ENCODE peak calls at places on chromosomes 12 and 14, in six cellular contexts. H is HepG2, I is HCT116, M is GM23338, V is GM12878, T is SK-N-SH. E is an unnamed sample.
A peak's percentile ranks its signal among the peaks of the same experiment; 100 is the strongest.

GRCh38 chr12:14699923-14700322 is 3.5 kb upstream of the GUCY2C start:
- DNase-seq in H (no peak), I (no peak), M (no peak), V (no peak), T (no peak), E (no peak)

GRCh38 chr12:101942206-101942605 is 64.8 kb downstream of the DRAM1 start:
- DNase-seq in H (no peak), I (no peak), M (no peak), V (no peak), T (no peak), E (no peak)

GRCh38 chr14:53450871-53451270 is 297.7 kb upstream of the DDHD1 start:
- DNase-seq in H (peak; percentile 78), I (no peak), M (no peak), V (no peak), T (no peak), E (no peak)

GRCh38 chr12:122197612-122197966 is 5.9 kb upstream of the B3GNT4 start:
- DNase-seq in H (no peak), I (no peak), M (no peak), V (no peak), T (no peak), E (no peak)

GRCh38 chr12:27387473-27387872 is 54.8 kb downstream of the BMAL2 start:
- DNase-seq in H (no peak), I (no peak), M (no peak), V (no peak), T (no peak), E (no peak)

GRCh38 chr14:71142375-71143038 is 235.2 kb downstream of the PCNX1 start:
- DNase-seq in H (no peak), I (no peak), M (no peak), V (peak; percentile 63), T (no peak), E (no peak)

GRCh38 chr12:13074396-13075113 is 28.9 kb downstream of the GSG1 start:
- DNase-seq in H (no peak), I (no peak), M (no peak), V (no peak), T (no peak), E (no peak)

GRCh38 chr14:35215110-35215872 is 76.9 kb upstream of the PSMA6 start:
- DNase-seq in H (peak; percentile 57), I (peak; percentile 38), M (peak; percentile 63), V (no peak), T (no peak), E (no peak)

GRCh38 chr12:40534828-40535227 is 157.4 kb upstream of the CNTN1 start:
- DNase-seq in H (no peak), I (no peak), M (peak; percentile 15), V (no peak), T (no peak), E (no peak)

GRCh38 chr12:68007466-68007865 is 18.2 kb downstream of the IFNG-AS1 start:
- DNase-seq in H (no peak), I (no peak), M (no peak), V (no peak), T (no peak), E (no peak)

GRCh38 chr14:58749066-58749669 is 111.4 kb downstream of the DACT1 start:
- DNase-seq in H (peak; percentile 4), I (peak; percentile 76), M (no peak), V (peak; percentile 86), T (no peak), E (no peak)

GRCh38 chr12:95202691-95203476 is 14.4 kb downstream of the FGD6 start:
- DNase-seq in H (no peak), I (no peak), M (no peak), V (no peak), T (no peak), E (no peak)

GRCh38 chr12:116236148-116236731 is 41.3 kb downstream of the MED13L start:
- DNase-seq in H (peak; percentile 43), I (no peak), M (peak; percentile 76), V (peak; percentile 16), T (peak; percentile 48), E (peak; percentile 32)

GRCh38 chr12:78977463-78977862 is 112.9 kb downstream of the SYT1 start:
- DNase-seq in H (no peak), I (no peak), M (no peak), V (no peak), T (no peak), E (no peak)

GRCh38 chr12:51441583-51441982 is 17.0 kb downstream of the SLC4A8 start:
- DNase-seq in H (no peak), I (no peak), M (no peak), V (no peak), T (no peak), E (no peak)

GRCh38 chr12:4118601-4119156 is 154.9 kb upstream of the CCND2 start:
- DNase-seq in H (no peak), I (no peak), M (no peak), V (peak; percentile 69), T (no peak), E (no peak)

GRCh38 chr14:98182385-98183055 is 1089.5 kb downstream of the BCL11B start:
- DNase-seq in H (no peak), I (no peak), M (no peak), V (no peak), T (no peak), E (no peak)

GRCh38 chr12:57479376-57480115 is at the start of gene ARHGAP9:
- DNase-seq in H (no peak), I (no peak), M (no peak), V (peak; percentile 51), T (no peak), E (no peak)

GRCh38 chr14:68669101-68669500 is 123.8 kb downstream of the ZFP36L1 start:
- DNase-seq in H (no peak), I (no peak), M (no peak), V (no peak), T (no peak), E (no peak)

GRCh38 chr12:45718306-45718705 is 11.2 kb upstream of the ARID2 start:
- DNase-seq in H (no peak), I (no peak), M (no peak), V (no peak), T (no peak), E (no peak)

DNA sequence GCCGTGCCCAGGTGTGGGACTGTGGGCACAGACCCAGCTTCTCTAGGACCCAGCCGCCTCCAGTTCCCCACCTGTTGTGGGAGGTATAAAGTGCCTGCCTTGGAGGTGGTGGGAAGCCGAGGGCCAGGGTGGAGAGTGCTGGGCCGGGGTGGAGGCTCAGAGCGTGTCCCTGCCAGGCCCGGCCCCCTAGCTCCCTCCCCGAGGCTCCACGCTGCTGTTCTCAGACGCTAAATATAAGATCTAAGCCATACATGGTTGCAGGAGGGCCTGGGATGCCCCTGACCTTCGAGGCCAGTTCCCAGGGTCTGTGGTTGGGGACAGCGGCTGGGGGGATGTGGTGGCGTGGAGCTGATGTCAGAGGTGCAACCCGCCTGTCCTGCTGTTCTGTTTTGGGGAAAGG is 10.8 kb downstream of the INF2 start:
- DNase-seq in H (no peak), I (no peak), M (no peak), V (no peak), T (no peak), E (no peak)
- TF ChIP-seq POLR2AphosphoS5 in H (no peak), I (no peak), M (no peak), V (no peak), T (no peak), E (peak; percentile 15)

GRCh38 chr14:55807059-55807499 is 227.1 kb downstream of the KTN1 start:
- DNase-seq in H (peak; percentile 28), I (peak; percentile 70), M (no peak), V (no peak), T (peak; percentile 38), E (no peak)
- TF ChIP-seq REST in H (no peak), I (no peak), M (no peak), V (no peak), T (no peak), E (no peak)

GRCh38 chr12:105219261-105220018 is 16.5 kb downstream of the APPL2 start:
- DNase-seq in H (no peak), I (no peak), M (no peak), V (no peak), T (no peak), E (no peak)

GRCh38 chr12:105220929-105221290 is 15.1 kb downstream of the APPL2 start:
- DNase-seq in H (no peak), I (no peak), M (no peak), V (no peak), T (no peak), E (no peak)

GRCh38 chr12:105221588-105222325 is 14.2 kb downstream of the APPL2 start:
- DNase-seq in H (no peak), I (no peak), M (peak; percentile 19), V (no peak), T (no peak), E (no peak)

GRCh38 chr12:105218434-105218833 is 17.5 kb downstream of the APPL2 start:
- DNase-seq in H (no peak), I (no peak), M (no peak), V (no peak), T (no peak), E (no peak)

GRCh38 chr12:105220150-105220928 is 15.6 kb downstream of the APPL2 start:
- DNase-seq in H (no peak), I (no peak), M (no peak), V (no peak), T (no peak), E (no peak)
- H3K4me1 ChIP-seq in H (peaks cover 1% of the 10 kb centered on the region), I (no peaks in the 10 kb centered on the region), M (peaks cover 6% of the 10 kb centered on the region), V (no peaks in the 10 kb centered on the region), T (peaks cover 3% of the 10 kb centered on the region), E (no peaks in the 10 kb centered on the region)

GRCh38 chr14:23145794-23146422 is 26.9 kb upstream of the CEBPE start:
- DNase-seq in H (no peak), I (no peak), M (no peak), V (no peak), T (no peak), E (no peak)
- TF ChIP-seq POLR2AphosphoS5 in H (no peak), I (no peak), M (no peak), V (no peak), T (no peak), E (no peak)

GRCh38 chr12:77070382-77071294 is 5.3 kb upstream of the E2F7 start:
- DNase-seq in H (no peak), I (no peak), M (no peak), V (peak; percentile 48), T (no peak), E (no peak)
- TF ChIP-seq REST in H (no peak), I (no peak), M (no peak), V (no peak), T (no peak), E (no peak)

GRCh38 chr14:105015242-105015641 is 5.6 kb downstream of the CDCA4 start:
- DNase-seq in H (no peak), I (no peak), M (no peak), V (no peak), T (no peak), E (no peak)

GRCh38 chr14:105013150-105013787 is 7.6 kb downstream of the CDCA4 start:
- DNase-seq in H (no peak), I (no peak), M (no peak), V (no peak), T (peak; percentile 85), E (no peak)

GRCh38 chr14:105014631-105015030 is 6.3 kb downstream of the CDCA4 start:
- DNase-seq in H (no peak), I (no peak), M (no peak), V (no peak), T (no peak), E (no peak)

GRCh38 chr14:105012171-105012985 is 8.5 kb downstream of the CDCA4 start:
- DNase-seq in H (no peak), I (no peak), M (no peak), V (no peak), T (peak; percentile 72), E (no peak)

DNA sequence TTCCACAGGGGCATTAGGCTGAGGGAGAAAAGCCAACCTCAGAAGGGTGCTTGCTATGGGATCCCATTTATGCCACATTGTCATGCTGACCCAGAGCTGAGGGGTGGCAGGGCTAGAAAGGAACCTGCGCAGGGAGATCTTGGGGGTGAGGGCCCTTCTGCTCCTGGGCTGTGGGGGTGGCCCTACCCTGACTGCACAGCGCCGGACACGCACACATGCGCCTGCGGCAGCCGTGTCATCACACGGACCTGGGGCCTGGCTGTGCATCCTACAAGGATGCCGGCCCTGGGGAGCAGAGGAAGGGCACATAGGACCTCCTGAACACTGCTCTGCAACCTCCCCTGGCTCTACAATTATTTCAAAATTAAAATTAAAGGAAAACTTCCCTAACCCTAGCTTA is 6.9 kb downstream of the CDCA4 start:
- DNase-seq in H (no peak), I (no peak), M (no peak), V (no peak), T (no peak), E (no peak)
- H3K4me1 ChIP-seq in H (peaks cover 53% of the 10 kb centered on the region), I (peaks cover 19% of the 10 kb centered on the region), M (peaks cover 30% of the 10 kb centered on the region), V (peaks cover 21% of the 10 kb centered on the region), T (peaks cover 46% of the 10 kb centered on the region), E (peaks cover 59% of the 10 kb centered on the region)

E was measured in Panc1.